ENCODE peak calls at places on chromosomes 12 and 14, in six cellular contexts. R is stimulated activated CD8-positive, alpha-beta memory T cell treated with anti-CD3 and anti-CD28 coated beads, Interleukin-12 subunit alpha, Interleukin-12 subunit beta, amount 100 ng/mL, for 1 hour; W is GM20000; Z is HCEC 1CT; B is neural progenitor cell; E is activated CD4-positive, CD25-positive, alpha-beta regulatory T cell treated with anti-CD3 and anti-CD28 coated beads, Interleukin-2, amount 50 U/mL, for 16 hours. G is an unnamed sample.
A peak's percentile ranks its signal among the peaks of the same experiment; 100 is the strongest.

GRCh38 chr14:79630561-79630960 is 580.7 kb downstream of the DIO2 start:
- DNase-seq in R (no peak), W (no peak), Z (no peak), B (no peak), E (no peak), G (no peak)

GRCh38 chr14:54622189-54622958 is 55.4 kb downstream of the SAMD4A start:
- DNase-seq in R (no peak), W (peak; percentile 76), Z (no peak), B (no peak), E (peak; percentile 26), G (peak; percentile 52)

GRCh38 chr14:31170411-31170810 is 37.2 kb downstream of the HECTD1 start:
- DNase-seq in R (no peak), W (no peak), Z (peak; percentile 55), B (no peak), E (no peak), G (no peak)

GRCh38 chr12:129911437-129912049 is 7.7 kb upstream of the TMEM132D start:
- DNase-seq in R (no peak), W (peak; percentile 77), Z (no peak), B (peak; percentile 88), E (no peak), G (no peak)

GRCh38 chr14:68386950-68387779 is 405.7 kb downstream of the ZFP36L1 start:
- DNase-seq in R (no peak), W (no peak), Z (no peak), B (no peak), E (no peak), G (no peak)

GRCh38 chr14:75022655-75023054 is 19.9 kb downstream of the EIF2B2 start:
- DNase-seq in R (no peak), W (no peak), Z (peak; percentile 18), B (peak; percentile 60), E (no peak), G (no peak)

GRCh38 chr12:94435511-94435927 is 24.1 kb downstream of the CEP83 start:
- DNase-seq in R (no peak), W (no peak), Z (no peak), B (peak; percentile 4), E (no peak), G (no peak)

GRCh38 chr12:47802312-47802711 is 17.4 kb downstream of the HDAC7 start:
- DNase-seq in R (no peak), W (no peak), Z (no peak), B (peak; percentile 46), E (no peak), G (no peak)

GRCh38 chr12:11758838-11759509 is 109.5 kb downstream of the ETV6 start:
- DNase-seq in R (no peak), W (peak; percentile 45), Z (no peak), B (peak; percentile 56), E (no peak), G (peak; percentile 82)

GRCh38 chr12:49636574-49636973 is 13.2 kb downstream of the PRPF40B start:
- DNase-seq in R (no peak), W (no peak), Z (no peak), B (no peak), E (no peak), G (no peak)

GRCh38 chr12:101115326-101115725 is 94.7 kb downstream of the SLC5A8 start:
- DNase-seq in R (no peak), W (no peak), Z (no peak), B (no peak), E (no peak), G (no peak)

GRCh38 chr12:93570552-93571359 is 1.7 kb upstream of the SOCS2 start:
- DNase-seq in R (peak; percentile 70), W (peak; percentile 88), Z (peak; percentile 96), B (peak; percentile 97), E (peak; percentile 75), G (peak; percentile 78)

GRCh38 chr12:98418357-98419075 is 96.9 kb upstream of the TMPO start:
- DNase-seq in R (no peak), W (peak; percentile 14), Z (peak; percentile 96), B (peak; percentile 52), E (no peak), G (no peak)

GRCh38 chr14:94864421-94865195 is 94.7 kb upstream of the GSC start:
- DNase-seq in R (no peak), W (no peak), Z (no peak), B (peak; percentile 36), E (no peak), G (no peak)